ENCODE peak calls at places on chromosome 12, in nine cellular contexts. One of them, this sample, is unnamed.

GRCh38 chr12:105705765-105706164 is 375.3 kb downstream of the C12orf75 start:
- DNase-seq in lung: no peak
- DNase-seq in RWPE1: peak
- DNase-seq in HFFc6: peak
- DNase-seq in mesenteric fat pad: no peak
- DNase-seq in MCF 10A: peak
- DNase-seq in epithelial cell of prostate: no peak
- DNase-seq in AG10803: peak
- DNase-seq in stimulated activated CD4-positive, alpha-beta T cell treated with anti-CD3 and anti-CD28 coated beads, TNF-alpha, amount 100 ng/mL, for 4 hours: no peak
- DNase-seq in this sample: peak

GRCh38 chr12:99709116-99709515 is 61.6 kb downstream of the GARIN6 start:
- DNase-seq in lung: no peak
- DNase-seq in RWPE1: no peak
- DNase-seq in HFFc6: no peak
- DNase-seq in mesenteric fat pad: no peak
- DNase-seq in MCF 10A: no peak
- DNase-seq in epithelial cell of prostate: no peak
- DNase-seq in AG10803: no peak
- DNase-seq in stimulated activated CD4-positive, alpha-beta T cell treated with anti-CD3 and anti-CD28 coated beads, TNF-alpha, amount 100 ng/mL, for 4 hours: no peak
- DNase-seq in this sample: no peak

GRCh38 chr12:57772429-57773322 is at the start of gene EEF1AKMT3:
- DNase-seq in lung: no peak
- DNase-seq in RWPE1: peak
- DNase-seq in HFFc6: peak
- DNase-seq in mesenteric fat pad: peak
- DNase-seq in MCF 10A: peak
- DNase-seq in epithelial cell of prostate: no peak
- DNase-seq in AG10803: peak
- DNase-seq in stimulated activated CD4-positive, alpha-beta T cell treated with anti-CD3 and anti-CD28 coated beads, TNF-alpha, amount 100 ng/mL, for 4 hours: no peak
- DNase-seq in this sample: peak

GRCh38 chr12:120117961-120118709 is 1.6 kb upstream of the RAB35 start:
- DNase-seq in lung: no peak
- DNase-seq in RWPE1: peak
- DNase-seq in HFFc6: peak
- DNase-seq in mesenteric fat pad: no peak
- DNase-seq in MCF 10A: peak
- DNase-seq in epithelial cell of prostate: no peak
- DNase-seq in AG10803: peak
- DNase-seq in stimulated activated CD4-positive, alpha-beta T cell treated with anti-CD3 and anti-CD28 coated beads, TNF-alpha, amount 100 ng/mL, for 4 hours: no peak
- DNase-seq in this sample: peak

GRCh38 chr12:112674539-112674938 is 117.0 kb upstream of the RPH3A start:
- DNase-seq in lung: no peak
- DNase-seq in RWPE1: no peak
- DNase-seq in HFFc6: no peak
- DNase-seq in mesenteric fat pad: no peak
- DNase-seq in MCF 10A: no peak
- DNase-seq in epithelial cell of prostate: no peak
- DNase-seq in AG10803: no peak
- DNase-seq in stimulated activated CD4-positive, alpha-beta T cell treated with anti-CD3 and anti-CD28 coated beads, TNF-alpha, amount 100 ng/mL, for 4 hours: no peak
- DNase-seq in this sample: no peak

GRCh38 chr12:32755051-32755653 is 545 bp downstream of the YARS2 start:
- DNase-seq in lung: peak
- DNase-seq in RWPE1: peak
- DNase-seq in HFFc6: peak
- DNase-seq in mesenteric fat pad: no peak
- DNase-seq in MCF 10A: peak
- DNase-seq in epithelial cell of prostate: peak
- DNase-seq in AG10803: peak
- DNase-seq in stimulated activated CD4-positive, alpha-beta T cell treated with anti-CD3 and anti-CD28 coated beads, TNF-alpha, amount 100 ng/mL, for 4 hours: peak
- DNase-seq in this sample: peak

GRCh38 chr12:51183816-51184215 is 10.9 kb upstream of the TFCP2 start:
- DNase-seq in lung: no peak
- DNase-seq in RWPE1: no peak
- DNase-seq in HFFc6: peak
- DNase-seq in mesenteric fat pad: peak
- DNase-seq in MCF 10A: peak
- DNase-seq in epithelial cell of prostate: no peak
- DNase-seq in AG10803: peak
- DNase-seq in stimulated activated CD4-positive, alpha-beta T cell treated with anti-CD3 and anti-CD28 coated beads, TNF-alpha, amount 100 ng/mL, for 4 hours: no peak
- DNase-seq in this sample: peak

GRCh38 chr12:80041691-80042090 is 57.6 kb upstream of the OTOGL start:
- DNase-seq in lung: no peak
- DNase-seq in RWPE1: peak
- DNase-seq in HFFc6: peak
- DNase-seq in mesenteric fat pad: no peak
- DNase-seq in MCF 10A: peak
- DNase-seq in epithelial cell of prostate: no peak
- DNase-seq in AG10803: peak
- DNase-seq in stimulated activated CD4-positive, alpha-beta T cell treated with anti-CD3 and anti-CD28 coated beads, TNF-alpha, amount 100 ng/mL, for 4 hours: no peak
- DNase-seq in this sample: peak

GRCh38 chr12:90043264-90043663 is 334.6 kb upstream of the ATP2B1 start:
- DNase-seq in lung: no peak
- DNase-seq in RWPE1: peak
- DNase-seq in HFFc6: peak
- DNase-seq in mesenteric fat pad: no peak
- DNase-seq in MCF 10A: peak
- DNase-seq in epithelial cell of prostate: no peak
- DNase-seq in AG10803: no peak
- DNase-seq in stimulated activated CD4-positive, alpha-beta T cell treated with anti-CD3 and anti-CD28 coated beads, TNF-alpha, amount 100 ng/mL, for 4 hours: no peak
- DNase-seq in this sample: no peak

GRCh38 chr12:56358836-56359532 is 923 bp downstream of the STAT2 start:
- DNase-seq in lung: no peak
- DNase-seq in RWPE1: peak
- DNase-seq in HFFc6: peak
- DNase-seq in mesenteric fat pad: no peak
- DNase-seq in MCF 10A: peak
- DNase-seq in epithelial cell of prostate: peak
- DNase-seq in AG10803: peak
- DNase-seq in stimulated activated CD4-positive, alpha-beta T cell treated with anti-CD3 and anti-CD28 coated beads, TNF-alpha, amount 100 ng/mL, for 4 hours: no peak
- DNase-seq in this sample: no peak

GRCh38 chr12:89354630-89354931 is 2.3 kb upstream of the DUSP6 start:
- DNase-seq in lung: no peak
- DNase-seq in RWPE1: no peak
- DNase-seq in HFFc6: no peak
- DNase-seq in mesenteric fat pad: no peak
- DNase-seq in MCF 10A: no peak
- DNase-seq in epithelial cell of prostate: no peak
- DNase-seq in AG10803: no peak
- DNase-seq in stimulated activated CD4-positive, alpha-beta T cell treated with anti-CD3 and anti-CD28 coated beads, TNF-alpha, amount 100 ng/mL, for 4 hours: no peak
- DNase-seq in this sample: no peak

GRCh38 chr12:109092484-109093021 is 719 bp downstream of the ALKBH2 start:
- DNase-seq in lung: no peak
- DNase-seq in RWPE1: no peak
- DNase-seq in HFFc6: no peak
- DNase-seq in mesenteric fat pad: no peak
- DNase-seq in MCF 10A: peak
- DNase-seq in epithelial cell of prostate: no peak
- DNase-seq in AG10803: no peak
- DNase-seq in stimulated activated CD4-positive, alpha-beta T cell treated with anti-CD3 and anti-CD28 coated beads, TNF-alpha, amount 100 ng/mL, for 4 hours: no peak
- DNase-seq in this sample: no peak

GRCh38 chr12:51389302-51389999 is 1.8 kb downstream of the GALNT6 start:
- DNase-seq in lung: no peak
- DNase-seq in RWPE1: no peak
- DNase-seq in HFFc6: peak
- DNase-seq in mesenteric fat pad: peak
- DNase-seq in MCF 10A: peak
- DNase-seq in epithelial cell of prostate: no peak
- DNase-seq in AG10803: no peak
- DNase-seq in stimulated activated CD4-positive, alpha-beta T cell treated with anti-CD3 and anti-CD28 coated beads, TNF-alpha, amount 100 ng/mL, for 4 hours: no peak
- DNase-seq in this sample: peak

GRCh38 chr12:1474567-1475153 is 119.7 kb downstream of the FBXL14 start:
- DNase-seq in lung: no peak
- DNase-seq in RWPE1: peak
- DNase-seq in HFFc6: peak
- DNase-seq in mesenteric fat pad: no peak
- DNase-seq in MCF 10A: peak
- DNase-seq in epithelial cell of prostate: no peak
- DNase-seq in AG10803: peak
- DNase-seq in stimulated activated CD4-positive, alpha-beta T cell treated with anti-CD3 and anti-CD28 coated beads, TNF-alpha, amount 100 ng/mL, for 4 hours: no peak
- DNase-seq in this sample: peak

GRCh38 chr12:837548-837947 is 85.2 kb downstream of the WNK1 start:
- DNase-seq in lung: no peak
- DNase-seq in RWPE1: no peak
- DNase-seq in HFFc6: no peak
- DNase-seq in mesenteric fat pad: no peak
- DNase-seq in MCF 10A: no peak
- DNase-seq in epithelial cell of prostate: no peak
- DNase-seq in AG10803: no peak
- DNase-seq in stimulated activated CD4-positive, alpha-beta T cell treated with anti-CD3 and anti-CD28 coated beads, TNF-alpha, amount 100 ng/mL, for 4 hours: no peak
- DNase-seq in this sample: no peak

GRCh38 chr12:42442888-42443287 is 116.9 kb downstream of the PPHLN1 start:
- DNase-seq in lung: no peak
- DNase-seq in RWPE1: no peak
- DNase-seq in HFFc6: no peak
- DNase-seq in mesenteric fat pad: no peak
- DNase-seq in MCF 10A: no peak
- DNase-seq in epithelial cell of prostate: no peak
- DNase-seq in AG10803: no peak
- DNase-seq in stimulated activated CD4-positive, alpha-beta T cell treated with anti-CD3 and anti-CD28 coated beads, TNF-alpha, amount 100 ng/mL, for 4 hours: no peak
- DNase-seq in this sample: no peak

GRCh38 chr12:75364918-75365317 is 26.0 kb upstream of the GLIPR1L2 start:
- DNase-seq in lung: no peak
- DNase-seq in RWPE1: no peak
- DNase-seq in HFFc6: no peak
- DNase-seq in mesenteric fat pad: no peak
- DNase-seq in MCF 10A: peak
- DNase-seq in epithelial cell of prostate: no peak
- DNase-seq in AG10803: peak
- DNase-seq in stimulated activated CD4-positive, alpha-beta T cell treated with anti-CD3 and anti-CD28 coated beads, TNF-alpha, amount 100 ng/mL, for 4 hours: no peak
- DNase-seq in this sample: no peak

GRCh38 chr12:24625103-24625502 is 323.8 kb downstream of the BCAT1 start:
- DNase-seq in lung: no peak
- DNase-seq in RWPE1: no peak
- DNase-seq in HFFc6: no peak
- DNase-seq in mesenteric fat pad: no peak
- DNase-seq in MCF 10A: no peak
- DNase-seq in epithelial cell of prostate: no peak
- DNase-seq in AG10803: no peak
- DNase-seq in stimulated activated CD4-positive, alpha-beta T cell treated with anti-CD3 and anti-CD28 coated beads, TNF-alpha, amount 100 ng/mL, for 4 hours: no peak
- DNase-seq in this sample: no peak

GRCh38 chr12:25615119-25615518 is 62.0 kb upstream of the LMNTD1 start:
- DNase-seq in lung: no peak
- DNase-seq in RWPE1: peak
- DNase-seq in HFFc6: peak
- DNase-seq in mesenteric fat pad: no peak
- DNase-seq in MCF 10A: peak
- DNase-seq in epithelial cell of prostate: peak
- DNase-seq in AG10803: peak
- DNase-seq in stimulated activated CD4-positive, alpha-beta T cell treated with anti-CD3 and anti-CD28 coated beads, TNF-alpha, amount 100 ng/mL, for 4 hours: no peak
- DNase-seq in this sample: peak

GRCh38 chr12:108193922-108194321 is 64.8 kb downstream of the WSCD2 start:
- DNase-seq in lung: peak
- DNase-seq in RWPE1: peak
- DNase-seq in HFFc6: no peak
- DNase-seq in mesenteric fat pad: no peak
- DNase-seq in MCF 10A: peak
- DNase-seq in epithelial cell of prostate: no peak
- DNase-seq in AG10803: peak
- DNase-seq in stimulated activated CD4-positive, alpha-beta T cell treated with anti-CD3 and anti-CD28 coated beads, TNF-alpha, amount 100 ng/mL, for 4 hours: no peak
- DNase-seq in this sample: peak

GRCh38 chr12:88362439-88362838 is 217.8 kb downstream of the KITLG start:
- DNase-seq in lung: no peak
- DNase-seq in RWPE1: no peak
- DNase-seq in HFFc6: peak
- DNase-seq in mesenteric fat pad: no peak
- DNase-seq in MCF 10A: peak
- DNase-seq in epithelial cell of prostate: no peak
- DNase-seq in AG10803: peak
- DNase-seq in stimulated activated CD4-positive, alpha-beta T cell treated with anti-CD3 and anti-CD28 coated beads, TNF-alpha, amount 100 ng/mL, for 4 hours: no peak
- DNase-seq in this sample: no peak

GRCh38 chr12:69900720-69901131 is 75.7 kb downstream of the MYRFL start:
- DNase-seq in lung: peak
- DNase-seq in RWPE1: peak
- DNase-seq in HFFc6: peak
- DNase-seq in mesenteric fat pad: no peak
- DNase-seq in MCF 10A: peak
- DNase-seq in epithelial cell of prostate: no peak
- DNase-seq in AG10803: peak
- DNase-seq in stimulated activated CD4-positive, alpha-beta T cell treated with anti-CD3 and anti-CD28 coated beads, TNF-alpha, amount 100 ng/mL, for 4 hours: peak
- DNase-seq in this sample: peak

GRCh38 chr12:34405286-34406227 is 383.3 kb downstream of the ALG10 start:
- DNase-seq in lung: peak
- DNase-seq in RWPE1: no peak
- DNase-seq in HFFc6: no peak
- DNase-seq in mesenteric fat pad: peak
- DNase-seq in MCF 10A: no peak
- DNase-seq in epithelial cell of prostate: no peak
- DNase-seq in AG10803: no peak
- DNase-seq in stimulated activated CD4-positive, alpha-beta T cell treated with anti-CD3 and anti-CD28 coated beads, TNF-alpha, amount 100 ng/mL, for 4 hours: no peak
- DNase-seq in this sample: no peak

GRCh38 chr12:117485984-117486839 is 124.8 kb upstream of the NOS1 start:
- DNase-seq in lung: no peak
- DNase-seq in RWPE1: no peak
- DNase-seq in HFFc6: no peak
- DNase-seq in mesenteric fat pad: peak
- DNase-seq in MCF 10A: no peak
- DNase-seq in epithelial cell of prostate: no peak
- DNase-seq in AG10803: no peak
- DNase-seq in stimulated activated CD4-positive, alpha-beta T cell treated with anti-CD3 and anti-CD28 coated beads, TNF-alpha, amount 100 ng/mL, for 4 hours: no peak
- DNase-seq in this sample: peak

GRCh38 chr12:79982371-79983062 is 47.6 kb upstream of the PPP1R12A start:
- DNase-seq in lung: no peak
- DNase-seq in RWPE1: no peak
- DNase-seq in HFFc6: no peak
- DNase-seq in mesenteric fat pad: no peak
- DNase-seq in MCF 10A: no peak
- DNase-seq in epithelial cell of prostate: no peak
- DNase-seq in AG10803: peak
- DNase-seq in stimulated activated CD4-positive, alpha-beta T cell treated with anti-CD3 and anti-CD28 coated beads, TNF-alpha, amount 100 ng/mL, for 4 hours: no peak
- DNase-seq in this sample: peak

GRCh38 chr12:97482153-97482693 is 19.6 kb downstream of the RMST start:
- DNase-seq in lung: no peak
- DNase-seq in RWPE1: no peak
- DNase-seq in HFFc6: no peak
- DNase-seq in mesenteric fat pad: no peak
- DNase-seq in MCF 10A: no peak
- DNase-seq in epithelial cell of prostate: no peak
- DNase-seq in AG10803: no peak
- DNase-seq in stimulated activated CD4-positive, alpha-beta T cell treated with anti-CD3 and anti-CD28 coated beads, TNF-alpha, amount 100 ng/mL, for 4 hours: no peak
- DNase-seq in this sample: no peak

GRCh38 chr12:65532744-65533143 is 254.3 kb downstream of the MSRB3 start:
- DNase-seq in lung: no peak
- DNase-seq in RWPE1: no peak
- DNase-seq in HFFc6: peak
- DNase-seq in mesenteric fat pad: no peak
- DNase-seq in MCF 10A: peak
- DNase-seq in epithelial cell of prostate: no peak
- DNase-seq in AG10803: peak
- DNase-seq in stimulated activated CD4-positive, alpha-beta T cell treated with anti-CD3 and anti-CD28 coated beads, TNF-alpha, amount 100 ng/mL, for 4 hours: no peak
- DNase-seq in this sample: peak

GRCh38 chr12:97756066-97756701 is 293.6 kb downstream of the RMST start:
- DNase-seq in lung: no peak
- DNase-seq in RWPE1: no peak
- DNase-seq in HFFc6: no peak
- DNase-seq in mesenteric fat pad: no peak
- DNase-seq in MCF 10A: no peak
- DNase-seq in epithelial cell of prostate: no peak
- DNase-seq in AG10803: no peak
- DNase-seq in stimulated activated CD4-positive, alpha-beta T cell treated with anti-CD3 and anti-CD28 coated beads, TNF-alpha, amount 100 ng/mL, for 4 hours: no peak
- DNase-seq in this sample: no peak

GRCh38 chr12:92827836-92828431 is 101.2 kb downstream of the EEA1 start:
- DNase-seq in lung: no peak
- DNase-seq in RWPE1: peak
- DNase-seq in HFFc6: peak
- DNase-seq in mesenteric fat pad: no peak
- DNase-seq in MCF 10A: peak
- DNase-seq in epithelial cell of prostate: no peak
- DNase-seq in AG10803: peak
- DNase-seq in stimulated activated CD4-positive, alpha-beta T cell treated with anti-CD3 and anti-CD28 coated beads, TNF-alpha, amount 100 ng/mL, for 4 hours: no peak
- DNase-seq in this sample: peak

GRCh38 chr12:42684171-42685071 is 94.9 kb upstream of the PRICKLE1 start:
- DNase-seq in lung: no peak
- DNase-seq in RWPE1: peak
- DNase-seq in HFFc6: no peak
- DNase-seq in mesenteric fat pad: no peak
- DNase-seq in MCF 10A: peak
- DNase-seq in epithelial cell of prostate: no peak
- DNase-seq in AG10803: peak
- DNase-seq in stimulated activated CD4-positive, alpha-beta T cell treated with anti-CD3 and anti-CD28 coated beads, TNF-alpha, amount 100 ng/mL, for 4 hours: no peak
- DNase-seq in this sample: no peak

GRCh38 chr12:1926274-1926673 is 7.8 kb upstream of the CACNA2D4 start:
- DNase-seq in lung: peak
- DNase-seq in RWPE1: no peak
- DNase-seq in HFFc6: no peak
- DNase-seq in mesenteric fat pad: no peak
- DNase-seq in MCF 10A: no peak
- DNase-seq in epithelial cell of prostate: no peak
- DNase-seq in AG10803: no peak
- DNase-seq in stimulated activated CD4-positive, alpha-beta T cell treated with anti-CD3 and anti-CD28 coated beads, TNF-alpha, amount 100 ng/mL, for 4 hours: no peak
- DNase-seq in this sample: no peak